ENCODE peak calls at places on chromosomes 12 and 14, in five cellular contexts. One of them, this sample, is unnamed.

GRCh38 chr14:52089208-52089607 is 20.3 kb upstream of the NID2 start:
- DNase-seq in prostate gland: no peak
- DNase-seq in Jurkat, Clone E6-1: no peak
- DNase-seq in HCT116: no peak
- DNase-seq in neural progenitor cell: no peak
- DNase-seq in this sample: no peak

GRCh38 chr14:36288496-36288895 is 31.9 kb downstream of the MBIP start:
- DNase-seq in HCT116: no peak
- DNase-seq in prostate gland: no peak
- DNase-seq in neural progenitor cell: no peak
- DNase-seq in Jurkat, Clone E6-1: no peak
- DNase-seq in this sample: no peak

GRCh38 chr14:54743382-54743781 is 159.2 kb downstream of the GCH1 start:
- DNase-seq in prostate gland: no peak
- DNase-seq in neural progenitor cell: no peak
- DNase-seq in Jurkat, Clone E6-1: no peak
- DNase-seq in HCT116: no peak
- DNase-seq in this sample: no peak

GRCh38 chr12:66210840-66211239 is 21.8 kb downstream of the IRAK3 start:
- DNase-seq in neural progenitor cell: no peak
- DNase-seq in HCT116: no peak
- DNase-seq in Jurkat, Clone E6-1: no peak
- DNase-seq in prostate gland: no peak
- DNase-seq in this sample: no peak

GRCh38 chr12:32811686-32812392 is 56.1 kb upstream of the YARS2 start:
- DNase-seq in prostate gland: no peak
- DNase-seq in HCT116: no peak
- DNase-seq in Jurkat, Clone E6-1: no peak
- DNase-seq in neural progenitor cell: no peak
- DNase-seq in this sample: no peak

GRCh38 chr12:642633-643477 is 20.4 kb downstream of the NINJ2 start:
- DNase-seq in Jurkat, Clone E6-1: peak; percentile 81
- DNase-seq in HCT116: no peak
- DNase-seq in prostate gland: peak; percentile 66
- DNase-seq in neural progenitor cell: peak; percentile 82
- DNase-seq in this sample: peak; percentile 79

GRCh38 chr14:74437654-74438053 is 11.6 kb upstream of the SYNDIG1L start:
- DNase-seq in prostate gland: no peak
- DNase-seq in HCT116: no peak
- DNase-seq in neural progenitor cell: peak; percentile 74
- DNase-seq in Jurkat, Clone E6-1: no peak
- DNase-seq in this sample: no peak

GRCh38 chr12:109927622-109928021 is 27.5 kb downstream of the TCHP start:
- DNase-seq in HCT116: peak; percentile 28
- DNase-seq in prostate gland: no peak
- DNase-seq in Jurkat, Clone E6-1: peak; percentile 27
- DNase-seq in neural progenitor cell: peak; percentile 60
- DNase-seq in this sample: peak; percentile 33

GRCh38 chr12:93100610-93101009 is 171.5 kb upstream of the EEA1 start:
- DNase-seq in neural progenitor cell: peak; percentile 9
- DNase-seq in Jurkat, Clone E6-1: no peak
- DNase-seq in HCT116: no peak
- DNase-seq in prostate gland: no peak
- DNase-seq in this sample: no peak

GRCh38 chr14:32639208-32639607 is 299.5 kb upstream of the NPAS3 start:
- DNase-seq in HCT116: no peak
- DNase-seq in Jurkat, Clone E6-1: no peak
- DNase-seq in prostate gland: no peak
- DNase-seq in neural progenitor cell: no peak
- DNase-seq in this sample: no peak

GRCh38 chr12:91414147-91414546 is 231.5 kb upstream of the DCN start:
- DNase-seq in prostate gland: no peak
- DNase-seq in HCT116: no peak
- DNase-seq in neural progenitor cell: no peak
- DNase-seq in Jurkat, Clone E6-1: no peak
- DNase-seq in this sample: no peak

GRCh38 chr14:75150150-75150549 is 23.3 kb upstream of the NEK9 start:
- DNase-seq in Jurkat, Clone E6-1: no peak
- DNase-seq in prostate gland: no peak
- DNase-seq in neural progenitor cell: no peak
- DNase-seq in HCT116: no peak
- DNase-seq in this sample: no peak

GRCh38 chr12:62955678-62956077 is 20.7 kb upstream of the PPM1H start:
- DNase-seq in neural progenitor cell: no peak
- DNase-seq in Jurkat, Clone E6-1: no peak
- DNase-seq in HCT116: no peak
- DNase-seq in prostate gland: no peak
- DNase-seq in this sample: no peak

GRCh38 chr12:53287741-53288216 is 7.6 kb upstream of the PFDN5 start:
- DNase-seq in Jurkat, Clone E6-1: peak; percentile 57
- DNase-seq in neural progenitor cell: peak; percentile 64
- DNase-seq in prostate gland: peak; percentile 66
- DNase-seq in HCT116: no peak
- DNase-seq in this sample: peak; percentile 73

GRCh38 chr12:79331870-79332269 is 358.9 kb downstream of the PAWR start:
- DNase-seq in Jurkat, Clone E6-1: no peak
- DNase-seq in neural progenitor cell: no peak
- DNase-seq in HCT116: no peak
- DNase-seq in prostate gland: no peak
- DNase-seq in this sample: no peak

GRCh38 chr12:68175566-68176033 is 16.1 kb upstream of the IFNG start:
- DNase-seq in HCT116: no peak
- DNase-seq in neural progenitor cell: no peak
- DNase-seq in prostate gland: no peak
- DNase-seq in Jurkat, Clone E6-1: peak; percentile 27
- DNase-seq in this sample: peak; percentile 82

GRCh38 chr14:64826333-64826732 is 53.4 kb downstream of the SPTB start:
- DNase-seq in prostate gland: no peak
- DNase-seq in Jurkat, Clone E6-1: no peak
- DNase-seq in neural progenitor cell: no peak
- DNase-seq in HCT116: no peak
- DNase-seq in this sample: no peak

GRCh38 chr12:89225808-89226368 is 126.4 kb downstream of the DUSP6 start:
- DNase-seq in prostate gland: peak; percentile 91
- DNase-seq in HCT116: peak; percentile 97
- DNase-seq in Jurkat, Clone E6-1: no peak
- DNase-seq in neural progenitor cell: peak; percentile 12
- DNase-seq in this sample: no peak

GRCh38 chr12:74747305-74747704 is 209.7 kb downstream of the ATXN7L3B start:
- DNase-seq in prostate gland: no peak
- DNase-seq in Jurkat, Clone E6-1: no peak
- DNase-seq in neural progenitor cell: no peak
- DNase-seq in HCT116: peak; percentile 21
- DNase-seq in this sample: no peak

GRCh38 chr14:93115920-93116675 is at the start of gene ITPK1:
- DNase-seq in neural progenitor cell: peak; percentile 92
- DNase-seq in HCT116: no peak
- DNase-seq in prostate gland: peak; percentile 23
- DNase-seq in Jurkat, Clone E6-1: peak; percentile 19
- DNase-seq in this sample: peak; percentile 61

DNA sequence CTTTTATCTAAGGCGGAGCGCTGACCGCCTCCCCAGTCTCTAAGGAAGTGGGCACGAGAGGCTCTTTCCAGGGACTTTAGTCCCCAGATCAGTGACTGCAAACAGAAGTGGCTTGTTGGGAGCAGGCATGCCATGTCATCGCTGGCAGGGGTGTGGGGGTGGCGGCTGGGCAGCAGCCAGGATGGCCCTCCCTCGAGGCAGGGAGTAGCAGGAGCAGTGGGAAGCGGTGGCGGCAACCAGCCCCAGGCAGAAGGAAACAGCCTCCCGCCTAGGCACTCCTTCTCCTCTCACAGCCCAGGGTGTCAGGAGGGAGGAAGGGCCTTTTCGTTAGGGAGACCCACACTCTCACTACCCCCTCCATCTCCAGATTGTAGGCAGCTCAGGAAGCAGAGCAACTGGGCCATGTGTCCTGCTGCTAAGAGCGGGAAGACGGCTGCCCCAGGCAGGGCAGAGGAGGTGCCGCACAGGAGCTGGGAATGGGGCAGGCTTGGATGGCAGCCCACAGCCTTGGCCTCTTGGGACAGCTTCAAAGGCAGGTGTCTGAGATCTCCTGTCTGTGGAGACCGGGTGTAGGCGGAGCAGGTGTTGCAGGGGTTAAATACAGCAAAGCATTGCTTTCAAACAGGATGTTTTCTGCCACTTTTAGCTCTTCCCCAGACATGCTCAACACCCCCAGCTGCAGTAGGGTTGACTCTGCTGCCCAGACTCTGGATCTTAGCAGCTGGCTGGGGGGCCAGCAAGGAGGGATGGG is 21.8 kb downstream of the VDR start:
- DNase-seq in neural progenitor cell: no peak
- DNase-seq in HCT116: no peak
- DNase-seq in Jurkat, Clone E6-1: no peak
- DNase-seq in prostate gland: no peak
- DNase-seq in this sample: no peak
- H3K4me3 ChIP-seq in neural progenitor cell: no peak overlapping the region
- H3K4me3 ChIP-seq in HCT116: no peak overlapping the region
- H3K4me3 ChIP-seq in Jurkat, Clone E6-1: no peak overlapping the region
- H3K4me3 ChIP-seq in prostate gland: no peak overlapping the region
- H3K4me3 ChIP-seq in this sample: peak overlapping the region; percentile 50

DNA sequence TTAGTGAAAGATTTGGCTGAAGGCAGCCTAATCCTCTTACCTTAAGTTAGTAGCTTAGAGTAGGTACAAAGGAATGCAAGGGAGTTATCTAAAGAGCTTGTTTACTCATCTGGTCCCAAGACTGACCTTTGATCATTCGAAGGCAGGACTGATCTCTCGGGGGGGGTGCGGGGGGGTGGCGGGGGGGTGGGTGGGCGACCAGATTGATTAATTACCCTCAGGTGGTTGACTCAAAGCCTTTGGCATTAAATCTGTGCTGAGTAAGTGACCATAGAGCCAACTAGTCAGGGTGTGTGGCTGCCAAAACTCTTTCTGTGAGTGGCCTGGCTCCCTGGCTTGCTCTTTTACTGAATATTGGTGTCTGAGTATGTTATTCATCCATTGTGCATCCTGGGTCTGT is 731.9 kb upstream of the FBXO33 start:
- DNase-seq in prostate gland: no peak
- DNase-seq in HCT116: no peak
- DNase-seq in neural progenitor cell: peak; percentile 55
- DNase-seq in Jurkat, Clone E6-1: no peak
- DNase-seq in this sample: no peak
- H3K4me3 ChIP-seq in prostate gland: no peak overlapping the region
- H3K4me3 ChIP-seq in HCT116: no peak overlapping the region
- H3K4me3 ChIP-seq in neural progenitor cell: no peak overlapping the region
- H3K4me3 ChIP-seq in Jurkat, Clone E6-1: no peak overlapping the region
- H3K4me3 ChIP-seq in this sample: no peak overlapping the region

GRCh38 chr12:54983536-54984102 is 943 bp downstream of the TESPA1 start:
- DNase-seq in prostate gland: no peak
- DNase-seq in HCT116: no peak
- DNase-seq in neural progenitor cell: no peak
- DNase-seq in Jurkat, Clone E6-1: no peak
- DNase-seq in this sample: no peak
- H3K4me3 ChIP-seq in prostate gland: no peak overlapping the region
- H3K4me3 ChIP-seq in HCT116: no peak overlapping the region
- H3K4me3 ChIP-seq in neural progenitor cell: no peak overlapping the region
- H3K4me3 ChIP-seq in Jurkat, Clone E6-1: peak overlapping the region; percentile 85
- H3K4me3 ChIP-seq in this sample: peak overlapping the region; percentile 66

DNA sequence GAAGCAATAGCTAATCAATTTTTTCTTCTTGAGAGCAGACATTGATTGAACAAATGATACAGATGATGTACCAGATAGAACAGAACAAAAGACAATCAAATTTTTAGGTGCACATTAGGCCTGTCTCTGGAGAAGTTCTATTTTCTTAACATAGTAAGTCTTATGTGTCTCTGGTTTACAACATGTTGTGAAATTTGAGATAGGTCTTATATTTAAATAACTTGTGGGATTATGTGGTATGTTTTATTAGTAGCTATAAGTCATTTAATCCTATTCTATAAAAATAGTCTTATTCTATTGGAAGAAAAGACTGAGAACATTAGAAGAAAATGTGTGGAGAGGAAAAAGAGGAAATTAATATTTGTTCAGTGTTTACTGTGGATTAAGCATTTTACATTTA is 358.0 kb downstream of the ATP23 start:
- DNase-seq in HCT116: no peak
- DNase-seq in neural progenitor cell: no peak
- DNase-seq in prostate gland: no peak
- DNase-seq in Jurkat, Clone E6-1: no peak
- DNase-seq in this sample: no peak
- H3K4me3 ChIP-seq in HCT116: no peak overlapping the region
- H3K4me3 ChIP-seq in neural progenitor cell: no peak overlapping the region
- H3K4me3 ChIP-seq in prostate gland: no peak overlapping the region
- H3K4me3 ChIP-seq in Jurkat, Clone E6-1: no peak overlapping the region
- H3K4me3 ChIP-seq in this sample: no peak overlapping the region

GRCh38 chr12:28851781-28852180 is 297.3 kb upstream of the FAR2 start:
- DNase-seq in HCT116: no peak
- DNase-seq in neural progenitor cell: no peak
- DNase-seq in prostate gland: no peak
- DNase-seq in Jurkat, Clone E6-1: no peak
- DNase-seq in this sample: no peak
- H3K4me3 ChIP-seq in HCT116: no peak overlapping the region
- H3K4me3 ChIP-seq in neural progenitor cell: no peak overlapping the region
- H3K4me3 ChIP-seq in prostate gland: no peak overlapping the region
- H3K4me3 ChIP-seq in Jurkat, Clone E6-1: no peak overlapping the region
- H3K4me3 ChIP-seq in this sample: no peak overlapping the region

GRCh38 chr12:6630696-6631095 is 5.1 kb downstream of the LPAR5 start:
- DNase-seq in neural progenitor cell: no peak
- DNase-seq in HCT116: no peak
- DNase-seq in Jurkat, Clone E6-1: no peak
- DNase-seq in prostate gland: no peak
- DNase-seq in this sample: no peak
- H3K4me3 ChIP-seq in neural progenitor cell: no peak overlapping the region
- H3K4me3 ChIP-seq in HCT116: no peak overlapping the region
- H3K4me3 ChIP-seq in Jurkat, Clone E6-1: no peak overlapping the region
- H3K4me3 ChIP-seq in prostate gland: no peak overlapping the region
- H3K4me3 ChIP-seq in this sample: peak overlapping the region; percentile 42

GRCh38 chr12:3933819-3934192 is 60.6 kb upstream of the PARP11 start:
- DNase-seq in prostate gland: no peak
- DNase-seq in HCT116: no peak
- DNase-seq in Jurkat, Clone E6-1: no peak
- DNase-seq in neural progenitor cell: no peak
- DNase-seq in this sample: no peak
- H3K4me3 ChIP-seq in prostate gland: no peak overlapping the region
- H3K4me3 ChIP-seq in HCT116: no peak overlapping the region
- H3K4me3 ChIP-seq in Jurkat, Clone E6-1: peak overlapping the region; percentile 21
- H3K4me3 ChIP-seq in neural progenitor cell: no peak overlapping the region
- H3K4me3 ChIP-seq in this sample: no peak overlapping the region

DNA sequence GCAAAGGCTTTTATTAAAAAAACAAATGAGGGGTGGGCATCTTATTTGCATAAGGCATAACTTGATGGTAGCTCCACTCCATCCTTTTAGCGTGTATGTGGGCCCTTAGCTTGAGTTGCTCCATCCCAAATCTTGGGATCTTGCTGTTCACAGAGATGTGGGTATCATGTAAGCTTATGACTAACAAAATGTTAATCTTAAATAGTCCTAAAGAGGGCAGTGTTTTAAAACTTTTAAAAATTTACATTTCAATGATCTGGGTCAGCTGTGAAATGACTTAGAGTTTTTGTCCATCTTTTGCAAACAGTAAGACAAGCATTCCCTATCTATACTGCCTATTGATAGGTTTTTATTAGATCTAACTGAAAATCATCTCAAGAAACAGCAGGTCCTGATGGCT is 86.0 kb downstream of the SLCO1A2 start:
- DNase-seq in HCT116: no peak
- DNase-seq in prostate gland: no peak
- DNase-seq in Jurkat, Clone E6-1: no peak
- DNase-seq in neural progenitor cell: no peak
- DNase-seq in this sample: no peak
- H3K4me3 ChIP-seq in HCT116: no peak overlapping the region
- H3K4me3 ChIP-seq in prostate gland: no peak overlapping the region
- H3K4me3 ChIP-seq in Jurkat, Clone E6-1: no peak overlapping the region
- H3K4me3 ChIP-seq in neural progenitor cell: no peak overlapping the region
- H3K4me3 ChIP-seq in this sample: no peak overlapping the region

This sample was measured in CD4-positive, alpha-beta memory T cell.